ENCODE peak calls at places on chromosome 19, in ten cellular contexts. One of them, this sample, is unnamed. For H3K9me3, the result is how much of the 10 kb centered on the place peaks cover.

GRCh38 chr19:45154064-45154827 is 6.5 kb downstream of the NKPD1 start:
- DNase-seq in ovary: no peak
- DNase-seq in IMR-90: peak
- DNase-seq in ascending aorta: no peak
- DNase-seq in cardiac muscle cell: no peak
- DNase-seq in Peyer's patch: no peak
- DNase-seq in uterus: no peak
- DNase-seq in Panc1: no peak
- DNase-seq in body of pancreas: no peak
- DNase-seq in adrenal gland: peak
- DNase-seq in this sample: peak

GRCh38 chr19:1860133-1860775 is 3.1 kb downstream of the KLF16 start:
- DNase-seq in ovary: peak
- DNase-seq in IMR-90: peak
- DNase-seq in ascending aorta: no peak
- DNase-seq in cardiac muscle cell: peak
- DNase-seq in Peyer's patch: peak
- DNase-seq in uterus: peak
- DNase-seq in Panc1: no peak
- DNase-seq in body of pancreas: peak
- DNase-seq in adrenal gland: no peak
- DNase-seq in this sample: peak

GRCh38 chr19:3683866-3684816 is 16.1 kb downstream of the PIP5K1C start:
- DNase-seq in ovary: no peak
- DNase-seq in IMR-90: peak
- DNase-seq in ascending aorta: no peak
- DNase-seq in cardiac muscle cell: no peak
- DNase-seq in Peyer's patch: no peak
- DNase-seq in uterus: no peak
- DNase-seq in Panc1: no peak
- DNase-seq in body of pancreas: no peak
- DNase-seq in adrenal gland: no peak
- DNase-seq in this sample: peak

GRCh38 chr19:5340637-5341447 is at the start of gene PTPRS:
- DNase-seq in ovary: peak
- DNase-seq in IMR-90: peak
- DNase-seq in ascending aorta: peak
- DNase-seq in cardiac muscle cell: peak
- DNase-seq in Peyer's patch: peak
- DNase-seq in uterus: peak
- DNase-seq in Panc1: no peak
- DNase-seq in body of pancreas: peak
- DNase-seq in adrenal gland: peak
- DNase-seq in this sample: peak

GRCh38 chr19:34172661-34173144 is 399 bp downstream of the LSM14A start:
- DNase-seq in ovary: no peak
- DNase-seq in IMR-90: no peak
- DNase-seq in ascending aorta: no peak
- DNase-seq in cardiac muscle cell: no peak
- DNase-seq in Peyer's patch: peak
- DNase-seq in uterus: peak
- DNase-seq in Panc1: no peak
- DNase-seq in body of pancreas: peak
- DNase-seq in adrenal gland: peak
- DNase-seq in this sample: peak

GRCh38 chr19:43503501-43504425 is 783 bp downstream of the PHLDB3 start:
- DNase-seq in ovary: peak
- DNase-seq in IMR-90: peak
- DNase-seq in ascending aorta: peak
- DNase-seq in cardiac muscle cell: peak
- DNase-seq in Peyer's patch: peak
- DNase-seq in uterus: peak
- DNase-seq in Panc1: peak
- DNase-seq in body of pancreas: peak
- DNase-seq in adrenal gland: peak
- DNase-seq in this sample: peak

GRCh38 chr19:29404951-29405727 is 120.7 kb upstream of the VSTM2B start:
- DNase-seq in ovary: peak
- DNase-seq in IMR-90: no peak
- DNase-seq in ascending aorta: no peak
- DNase-seq in cardiac muscle cell: peak
- DNase-seq in Peyer's patch: no peak
- DNase-seq in uterus: peak
- DNase-seq in Panc1: no peak
- DNase-seq in body of pancreas: no peak
- DNase-seq in adrenal gland: peak
- DNase-seq in this sample: peak

GRCh38 chr19:4914736-4915501 is 5.6 kb downstream of the UHRF1 start:
- DNase-seq in ovary: no peak
- DNase-seq in IMR-90: peak
- DNase-seq in ascending aorta: no peak
- DNase-seq in cardiac muscle cell: no peak
- DNase-seq in Peyer's patch: peak
- DNase-seq in uterus: no peak
- DNase-seq in Panc1: no peak
- DNase-seq in body of pancreas: no peak
- DNase-seq in adrenal gland: no peak
- DNase-seq in this sample: peak

GRCh38 chr19:1284293-1284978 is 1.2 kb upstream of the EFNA2 start:
- DNase-seq in ovary: no peak
- DNase-seq in IMR-90: no peak
- DNase-seq in ascending aorta: no peak
- DNase-seq in cardiac muscle cell: no peak
- DNase-seq in Peyer's patch: peak
- DNase-seq in uterus: no peak
- DNase-seq in Panc1: no peak
- DNase-seq in body of pancreas: no peak
- DNase-seq in adrenal gland: no peak
- DNase-seq in this sample: no peak

GRCh38 chr19:53136432-53136831 is 3.7 kb upstream of the ZNF415 start:
- DNase-seq in ovary: no peak
- DNase-seq in IMR-90: no peak
- DNase-seq in ascending aorta: no peak
- DNase-seq in cardiac muscle cell: no peak
- DNase-seq in Peyer's patch: no peak
- DNase-seq in uterus: no peak
- DNase-seq in Panc1: no peak
- DNase-seq in body of pancreas: no peak
- DNase-seq in adrenal gland: no peak
- DNase-seq in this sample: no peak

GRCh38 chr19:10517760-10518443 is 655 bp upstream of the S1PR5 start:
- DNase-seq in ovary: no peak
- DNase-seq in IMR-90: peak
- DNase-seq in ascending aorta: no peak
- DNase-seq in cardiac muscle cell: no peak
- DNase-seq in Peyer's patch: no peak
- DNase-seq in uterus: no peak
- DNase-seq in Panc1: no peak
- DNase-seq in body of pancreas: peak
- DNase-seq in adrenal gland: peak
- DNase-seq in this sample: peak

GRCh38 chr19:33311326-33311682 is 9.0 kb upstream of the CEBPA start:
- DNase-seq in ovary: no peak
- DNase-seq in IMR-90: no peak
- DNase-seq in ascending aorta: no peak
- DNase-seq in cardiac muscle cell: no peak
- DNase-seq in Peyer's patch: peak
- DNase-seq in uterus: no peak
- DNase-seq in Panc1: no peak
- DNase-seq in body of pancreas: peak
- DNase-seq in adrenal gland: no peak
- DNase-seq in this sample: no peak

GRCh38 chr19:3942790-3943409 is 10.0 kb downstream of the NMRK2 start:
- DNase-seq in ovary: no peak
- DNase-seq in IMR-90: no peak
- DNase-seq in ascending aorta: no peak
- DNase-seq in cardiac muscle cell: no peak
- DNase-seq in Peyer's patch: no peak
- DNase-seq in uterus: no peak
- DNase-seq in Panc1: no peak
- DNase-seq in body of pancreas: no peak
- DNase-seq in adrenal gland: no peak
- DNase-seq in this sample: no peak

GRCh38 chr19:6678690-6679109 is 8.7 kb upstream of the TNFSF14 start:
- DNase-seq in ovary: no peak
- DNase-seq in IMR-90: no peak
- DNase-seq in ascending aorta: no peak
- DNase-seq in cardiac muscle cell: no peak
- DNase-seq in Peyer's patch: no peak
- DNase-seq in uterus: no peak
- DNase-seq in Panc1: no peak
- DNase-seq in body of pancreas: no peak
- DNase-seq in adrenal gland: no peak
- DNase-seq in this sample: no peak

GRCh38 chr19:14582894-14583340 is at the start of gene CLEC17A:
- DNase-seq in ovary: no peak
- DNase-seq in IMR-90: no peak
- DNase-seq in ascending aorta: no peak
- DNase-seq in cardiac muscle cell: no peak
- DNase-seq in Peyer's patch: peak
- DNase-seq in uterus: no peak
- DNase-seq in Panc1: no peak
- DNase-seq in body of pancreas: no peak
- DNase-seq in adrenal gland: no peak
- DNase-seq in this sample: no peak
- H3K4me3 ChIP-seq in ovary: no peak
- H3K4me3 ChIP-seq in IMR-90: no peak
- H3K4me3 ChIP-seq in ascending aorta: no peak
- H3K4me3 ChIP-seq in cardiac muscle cell: no peak
- H3K4me3 ChIP-seq in Peyer's patch: no peak
- H3K4me3 ChIP-seq in uterus: no peak
- H3K4me3 ChIP-seq in Panc1: no peak
- H3K4me3 ChIP-seq in body of pancreas: no peak
- H3K4me3 ChIP-seq in adrenal gland: no peak
- H3K4me3 ChIP-seq in this sample: no peak

GRCh38 chr19:41871573-41872383 is 5.3 kb upstream of the CD79A start:
- DNase-seq in ovary: no peak
- DNase-seq in IMR-90: no peak
- DNase-seq in ascending aorta: no peak
- DNase-seq in cardiac muscle cell: no peak
- DNase-seq in Peyer's patch: peak
- DNase-seq in uterus: no peak
- DNase-seq in Panc1: no peak
- DNase-seq in body of pancreas: no peak
- DNase-seq in adrenal gland: no peak
- DNase-seq in this sample: no peak

GRCh38 chr19:41868120-41868988 is 8.3 kb downstream of the RPS19 start:
- DNase-seq in ovary: no peak
- DNase-seq in IMR-90: no peak
- DNase-seq in ascending aorta: no peak
- DNase-seq in cardiac muscle cell: no peak
- DNase-seq in Peyer's patch: no peak
- DNase-seq in uterus: no peak
- DNase-seq in Panc1: no peak
- DNase-seq in body of pancreas: no peak
- DNase-seq in adrenal gland: no peak
- DNase-seq in this sample: no peak

GRCh38 chr19:41868989-41869300 is 8.1 kb upstream of the CD79A start:
- DNase-seq in ovary: no peak
- DNase-seq in IMR-90: no peak
- DNase-seq in ascending aorta: no peak
- DNase-seq in cardiac muscle cell: no peak
- DNase-seq in Peyer's patch: no peak
- DNase-seq in uterus: no peak
- DNase-seq in Panc1: no peak
- DNase-seq in body of pancreas: no peak
- DNase-seq in adrenal gland: no peak
- DNase-seq in this sample: no peak

GRCh38 chr19:41870401-41870873 is 6.6 kb upstream of the CD79A start:
- DNase-seq in ovary: no peak
- DNase-seq in IMR-90: peak
- DNase-seq in ascending aorta: no peak
- DNase-seq in cardiac muscle cell: no peak
- DNase-seq in Peyer's patch: no peak
- DNase-seq in uterus: no peak
- DNase-seq in Panc1: no peak
- DNase-seq in body of pancreas: no peak
- DNase-seq in adrenal gland: no peak
- DNase-seq in this sample: no peak

GRCh38 chr19:41869374-41869955 is 7.6 kb upstream of the CD79A start:
- DNase-seq in ovary: no peak
- DNase-seq in IMR-90: no peak
- DNase-seq in ascending aorta: no peak
- DNase-seq in cardiac muscle cell: no peak
- DNase-seq in Peyer's patch: no peak
- DNase-seq in uterus: no peak
- DNase-seq in Panc1: no peak
- DNase-seq in body of pancreas: no peak
- DNase-seq in adrenal gland: no peak
- DNase-seq in this sample: no peak
- H3K27ac ChIP-seq in ovary: no peak
- H3K27ac ChIP-seq in IMR-90: no peak
- H3K27ac ChIP-seq in ascending aorta: no peak
- H3K27ac ChIP-seq in cardiac muscle cell: peak
- H3K27ac ChIP-seq in Peyer's patch: peak
- H3K27ac ChIP-seq in uterus: no peak
- H3K27ac ChIP-seq in Panc1: no peak
- H3K27ac ChIP-seq in body of pancreas: no peak
- H3K27ac ChIP-seq in adrenal gland: no peak
- H3K27ac ChIP-seq in this sample: no peak

DNA sequence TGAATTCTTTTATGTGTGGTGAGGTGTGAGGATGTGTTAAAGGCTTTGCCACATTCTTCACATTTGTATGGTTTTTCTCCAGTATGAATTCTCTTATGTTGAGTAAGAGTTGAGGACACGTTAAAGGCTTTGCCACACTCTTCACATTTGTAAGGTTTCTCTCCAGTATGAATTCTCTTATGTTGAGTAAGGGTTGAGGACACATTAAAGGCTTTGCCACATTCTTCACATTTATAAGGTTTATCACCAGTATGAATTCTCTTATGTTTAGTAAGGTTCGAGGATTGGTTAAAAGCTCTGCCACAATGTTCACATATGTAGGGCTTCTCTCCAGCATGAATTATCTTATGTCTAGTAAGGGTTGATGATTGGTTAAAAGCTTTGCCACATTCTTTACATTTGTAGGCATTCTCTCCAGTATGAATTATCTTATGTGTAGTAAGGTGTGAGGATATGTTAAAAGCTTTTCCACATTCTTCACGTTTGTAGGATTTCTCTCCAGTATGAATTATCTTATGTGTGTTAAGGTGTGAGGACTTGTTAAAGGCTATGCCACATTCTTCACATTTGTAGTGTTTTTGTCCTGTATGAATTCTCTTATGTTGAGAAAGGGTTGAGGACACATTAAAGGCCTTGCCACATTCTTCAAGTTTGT is 27.1 kb downstream of the ZNF724 start:
- DNase-seq in ovary: no peak
- DNase-seq in IMR-90: no peak
- DNase-seq in ascending aorta: no peak
- DNase-seq in cardiac muscle cell: no peak
- DNase-seq in Peyer's patch: no peak
- DNase-seq in uterus: no peak
- DNase-seq in Panc1: no peak
- DNase-seq in body of pancreas: no peak
- DNase-seq in adrenal gland: no peak
- DNase-seq in this sample: no peak
- H3K9me3 ChIP-seq in ovary: under half
- H3K9me3 ChIP-seq in IMR-90: half or more
- H3K9me3 ChIP-seq in ascending aorta: half or more
- H3K9me3 ChIP-seq in cardiac muscle cell: under half
- H3K9me3 ChIP-seq in Peyer's patch: under half
- H3K9me3 ChIP-seq in uterus: under half
- H3K9me3 ChIP-seq in Panc1: under half
- H3K9me3 ChIP-seq in body of pancreas: under half
- H3K9me3 ChIP-seq in adrenal gland: under half
- H3K9me3 ChIP-seq in this sample: half or more

GRCh38 chr19:37954421-37954874 is 47.4 kb downstream of the SIPA1L3 start:
- DNase-seq in ovary: no peak
- DNase-seq in IMR-90: no peak
- DNase-seq in ascending aorta: peak
- DNase-seq in cardiac muscle cell: peak
- DNase-seq in Peyer's patch: no peak
- DNase-seq in uterus: no peak
- DNase-seq in Panc1: no peak
- DNase-seq in body of pancreas: no peak
- DNase-seq in adrenal gland: no peak
- DNase-seq in this sample: no peak
- H3K4me3 ChIP-seq in ovary: no peak
- H3K4me3 ChIP-seq in IMR-90: no peak
- H3K4me3 ChIP-seq in ascending aorta: no peak
- H3K4me3 ChIP-seq in cardiac muscle cell: no peak
- H3K4me3 ChIP-seq in Peyer's patch: no peak
- H3K4me3 ChIP-seq in uterus: no peak
- H3K4me3 ChIP-seq in Panc1: no peak
- H3K4me3 ChIP-seq in body of pancreas: no peak
- H3K4me3 ChIP-seq in adrenal gland: no peak
- H3K4me3 ChIP-seq in this sample: no peak